ENCODE peak calls at places on chromosomes 1 and 21, in five cellular contexts. E is colonic mucosa, G is stomach, L is lung, K is lower lobe of right lung. J is an unnamed sample. For H3K4me1 and H3K36me3, the result is how much of the 10 kb centered on the place peaks cover.

GRCh38 chr1:155295183-155295941 is 5.9 kb downstream of the PKLR start:
- DNase-seq in E (no peak), L (no peak), G (no peak), K (no peak), J (no peak)

GRCh38 chr1:165381745-165382530 is 25.4 kb upstream of the LMX1A start:
- DNase-seq in G (no peak), K (no peak), E (no peak), L (no peak), J (no peak)

GRCh38 chr1:181538836-181539235 is 55.5 kb downstream of the CACNA1E start:
- DNase-seq in L (no peak), G (no peak), E (no peak), K (no peak), J (no peak)

GRCh38 chr1:21530368-21531016 is 21.3 kb downstream of the ALPL start:
- DNase-seq in G (no peak), L (no peak), K (no peak), E (no peak), J (no peak)

GRCh38 chr1:85862456-85862855 is 154.2 kb upstream of the ZNHIT6 start:
- DNase-seq in G (no peak), E (no peak), L (no peak), K (no peak), J (no peak)

GRCh38 chr1:86687595-86687994 is 16.8 kb upstream of the SH3GLB1 start:
- DNase-seq in G (no peak), E (no peak), K (no peak), L (no peak), J (no peak)

GRCh38 chr1:40450491-40451237 is 388 bp downstream of the ZFP69B start:
- DNase-seq in G (peak), K (no peak), E (peak), L (no peak), J (peak)

GRCh38 chr21:45957986-45958610 is 23.5 kb upstream of the COL6A1 start:
- DNase-seq in E (no peak), L (no peak), K (no peak), G (no peak), J (no peak)

GRCh38 chr1:183296782-183297181 is 110.7 kb downstream of the LAMC2 start:
- DNase-seq in L (no peak), K (no peak), G (no peak), E (no peak), J (no peak)

GRCh38 chr1:89022167-89022959 is at the start of gene GBP3:
- DNase-seq in E (no peak), G (no peak), K (no peak), L (no peak), J (no peak)

GRCh38 chr1:209585672-209586071 is 2.2 kb downstream of the CAMK1G start:
- DNase-seq in K (peak), E (peak), G (peak), L (peak), J (peak)

GRCh38 chr1:162108426-162108825 is 38.9 kb downstream of the NOS1AP start:
- DNase-seq in G (no peak), L (no peak), E (no peak), K (no peak), J (no peak)

GRCh38 chr1:95117207-95118018 is at the start of gene TLCD4:
- DNase-seq in L (peak), G (peak), E (peak), K (peak), J (peak)

GRCh38 chr1:167648978-167649752 is 19.1 kb downstream of the RCSD1 start:
- DNase-seq in K (peak), G (no peak), L (peak), E (no peak), J (no peak)

GRCh38 chr1:28115267-28115666 is 26.9 kb upstream of the EYA3 start:
- DNase-seq in K (peak), E (no peak), L (peak), G (no peak), J (no peak)

GRCh38 chr1:229129306-229130027 is 141.4 kb upstream of the RAB4A start:
- DNase-seq in K (no peak), G (no peak), E (no peak), L (no peak), J (no peak)

GRCh38 chr1:229131243-229132105 is 139.4 kb upstream of the RAB4A start:
- DNase-seq in L (no peak), K (no peak), E (no peak), G (no peak), J (peak)

GRCh38 chr1:229130028-229130668 is 140.8 kb upstream of the RAB4A start:
- DNase-seq in E (peak), K (peak), G (peak), L (no peak), J (peak)

GRCh38 chr1:229127301-229127700 is 143.6 kb upstream of the RAB4A start:
- DNase-seq in L (no peak), G (peak), K (no peak), E (no peak), J (no peak)

GRCh38 chr1:229128209-229128608 is 142.7 kb upstream of the RAB4A start:
- DNase-seq in G (no peak), E (no peak), K (no peak), L (no peak), J (no peak)
- H3K4me1 ChIP-seq in G (half or more), E (under half), K (under half), L (under half), J (under half)

GRCh38 chr1:67314696-67315095 is 7.0 kb downstream of the IL12RB2 start:
- DNase-seq in G (no peak), K (no peak), E (no peak), L (no peak), J (no peak)

GRCh38 chr1:67316918-67317317 is 9.2 kb downstream of the IL12RB2 start:
- DNase-seq in L (no peak), K (no peak), E (no peak), G (no peak), J (no peak)

GRCh38 chr1:67317803-67318202 is 10.1 kb downstream of the IL12RB2 start:
- DNase-seq in L (no peak), K (no peak), G (no peak), E (no peak), J (no peak)

GRCh38 chr1:67313934-67314671 is 6.4 kb downstream of the IL12RB2 start:
- DNase-seq in K (no peak), L (no peak), E (no peak), G (no peak), J (no peak)

GRCh38 chr1:67316180-67316902 is 8.7 kb downstream of the IL12RB2 start:
- DNase-seq in K (no peak), E (no peak), G (no peak), L (no peak), J (no peak)
- H3K4me3 ChIP-seq in K (no peak), E (no peak), G (no peak), L (no peak), J (no peak)

DNA sequence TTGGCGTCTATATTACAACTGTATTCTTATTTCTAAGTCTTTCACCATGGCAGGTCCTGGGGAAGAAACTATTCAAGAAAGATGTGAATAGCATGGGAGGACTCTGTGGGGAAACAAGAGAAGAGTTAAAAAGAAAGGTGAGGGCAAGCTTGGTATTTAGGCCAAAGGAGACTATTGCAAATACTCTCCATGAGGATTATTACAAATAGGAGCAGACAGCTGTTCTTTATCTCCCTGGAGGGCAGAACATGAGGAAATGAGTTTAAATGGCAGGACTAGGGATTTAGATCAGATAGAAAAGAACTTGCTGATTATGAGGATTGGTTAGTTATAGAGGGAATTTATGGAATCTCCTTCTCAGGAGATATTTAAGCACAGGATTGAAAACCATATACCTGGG is 186.8 kb downstream of the CDC7 start:
- DNase-seq in L (no peak), G (no peak), E (no peak), K (no peak), J (no peak)
- H3K36me3 ChIP-seq in L (under half), G (under half), E (under half), K (under half), J (under half)

DNA sequence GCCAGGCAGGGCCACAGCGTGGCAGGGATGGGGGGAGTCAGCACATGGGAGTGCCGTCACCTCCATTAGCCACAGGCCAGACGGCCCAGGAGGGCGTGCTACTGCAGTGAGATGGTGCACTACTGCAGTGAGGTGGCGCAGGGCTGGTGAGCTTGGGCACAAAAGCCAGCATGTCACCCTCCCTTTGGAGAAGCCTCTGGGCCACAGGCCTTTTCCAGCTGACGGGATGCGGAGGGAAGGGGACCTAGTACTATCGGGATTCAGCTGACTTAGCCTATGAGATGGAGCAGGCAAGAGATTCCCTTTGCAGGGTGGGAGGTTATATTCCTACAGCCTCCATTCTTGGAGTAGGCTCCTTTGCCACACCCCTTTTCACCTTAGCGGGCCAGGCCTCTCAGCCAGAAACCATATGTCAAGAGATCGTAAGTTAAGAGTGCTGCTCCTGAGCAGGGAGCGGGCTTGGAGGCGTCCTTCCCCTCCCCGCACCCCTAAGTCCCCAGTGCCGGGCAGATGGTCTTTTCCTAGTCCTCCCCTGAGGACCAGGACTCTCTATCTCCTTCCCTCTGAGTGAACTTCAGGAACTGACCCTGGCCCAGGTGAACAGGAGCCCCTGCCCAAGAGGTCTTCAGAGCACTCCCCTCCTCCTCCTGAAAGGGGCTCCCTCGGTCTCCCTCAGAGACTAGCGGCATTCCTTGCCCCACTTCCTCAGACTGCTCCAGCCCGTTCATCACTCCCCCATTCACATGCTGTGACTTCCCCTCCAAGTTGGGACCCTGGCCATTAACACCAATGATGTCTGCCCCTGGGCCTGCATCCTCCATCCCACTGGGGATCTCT is 8.2 kb downstream of the NES start:
- DNase-seq in G (no peak), E (no peak), K (no peak), L (no peak), J (no peak)
- H3K4me1 ChIP-seq in G (under half), E (under half), K (half or more), L (under half), J (under half)

GRCh38 chr1:41639332-41639936 is 155.0 kb upstream of the EDN2 start:
- DNase-seq in G (no peak), L (no peak), E (no peak), K (no peak), J (peak)
- H3K4me3 ChIP-seq in G (no peak), L (no peak), E (no peak), K (no peak), J (no peak)

GRCh38 chr1:160330119-160330518 is 12.9 kb downstream of the COPA start:
- DNase-seq in G (no peak), K (no peak), L (no peak), E (no peak), J (no peak)
- H3K36me3 ChIP-seq in G (half or more), K (half or more), L (under half), E (half or more), J (under half)

DNA sequence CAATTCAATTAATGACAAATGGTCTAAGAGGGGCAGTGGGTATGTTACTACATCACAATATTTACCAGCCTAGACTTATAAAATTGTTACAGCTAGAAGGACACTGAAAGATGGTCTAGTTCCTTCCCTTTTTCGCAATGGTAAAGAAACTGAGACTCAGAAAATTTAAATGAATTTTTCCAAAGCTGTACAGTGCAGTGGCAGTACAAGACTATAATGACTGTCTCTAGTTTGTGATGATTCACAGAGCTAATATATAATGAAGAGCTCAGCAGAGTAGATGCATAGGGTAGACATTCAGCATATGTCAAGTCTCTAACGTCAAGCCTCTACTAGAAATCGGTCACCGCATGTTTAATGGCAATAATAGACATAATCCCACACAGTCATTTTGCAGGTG is 4.6 kb downstream of the PLPP3 start:
- DNase-seq in L (no peak), K (no peak), G (no peak), E (no peak), J (no peak)
- H3K4me1 ChIP-seq in L (under half), K (half or more), G (half or more), E (under half), J (under half)